ENCODE peak calls at places on chromosomes 13 and 19, in five cellular contexts. A is AG04450, U is epithelial cell of esophagus, T is brain microvascular endothelial cell, O is stomach. P is an unnamed sample.
A peak's percentile ranks its signal among the peaks of the same experiment; 100 is the strongest.

GRCh38 chr19:23558541-23558940 is 128.5 kb downstream of the ZNF675 start:
- DNase-seq in A (no peak), U (no peak), T (no peak), O (no peak), P (no peak)

GRCh38 chr13:54449922-54450321 is 1421.3 kb downstream of the OLFM4 start:
- DNase-seq in A (no peak), U (peak; percentile 2), T (no peak), O (no peak), P (no peak)

GRCh38 chr13:79973533-79973963 is 367.4 kb downstream of the SPRY2 start:
- DNase-seq in A (no peak), U (no peak), T (no peak), O (no peak), P (no peak)

GRCh38 chr19:4267901-4268815 is 10.9 kb upstream of the SHD start:
- DNase-seq in A (no peak), U (no peak), T (no peak), O (peak; percentile 85), P (no peak)

GRCh38 chr19:10226021-10226375 is 5.1 kb downstream of the S1PR2 start:
- DNase-seq in A (no peak), U (no peak), T (no peak), O (no peak), P (no peak)

GRCh38 chr19:33426621-33427475 is 53.3 kb downstream of the CEBPG start:
- DNase-seq in A (no peak), U (no peak), T (no peak), O (no peak), P (no peak)

GRCh38 chr19:7673995-7674667 is 2.8 kb upstream of the MCEMP1 start:
- DNase-seq in A (no peak), U (peak; percentile 59), T (peak; percentile 50), O (peak; percentile 70), P (no peak)

GRCh38 chr19:38557205-38557799 is 60.5 kb downstream of the MAP4K1 start:
- DNase-seq in A (no peak), U (no peak), T (no peak), O (peak; percentile 29), P (no peak)

P was measured in AG09309.